ENCODE peak calls at places on chromosomes 13 and 19, in eight cellular contexts. S is mammary epithelial cell; T is lung; A is CD8-positive, alpha-beta T cell; D is CD4-positive, CD25-positive, alpha-beta regulatory T cell; L is osteoblast; F is mucosa of descending colon; U is thoracic aorta. Q is an unnamed sample.
A peak's percentile ranks its signal among the peaks of the same experiment; 100 is the strongest.

GRCh38 chr13:24834902-24835510 is 71.0 kb downstream of the RNF17 start:
- DNase-seq in S (no peak), T (no peak), A (no peak), D (no peak), L (no peak), F (no peak), U (no peak), Q (peak; percentile 13)

GRCh38 chr13:50990540-50991506 is 81.2 kb downstream of the RNASEH2B start:
- DNase-seq in S (no peak), T (no peak), A (no peak), D (no peak), L (no peak), F (no peak), U (no peak), Q (no peak)

GRCh38 chr13:35600137-35600536 is 123.6 kb upstream of the MAB21L1 start:
- DNase-seq in S (no peak), T (no peak), A (no peak), D (no peak), L (no peak), F (no peak), U (no peak), Q (no peak)

GRCh38 chr19:36745870-36746269 is 26.7 kb downstream of the ZNF850 start:
- DNase-seq in S (peak; percentile 19), T (no peak), A (no peak), D (no peak), L (no peak), F (no peak), U (no peak), Q (no peak)

GRCh38 chr13:111559612-111560423 is 239.4 kb downstream of the TEX29 start:
- DNase-seq in S (no peak), T (no peak), A (no peak), D (no peak), L (no peak), F (no peak), U (no peak), Q (no peak)

GRCh38 chr19:11365557-11366117 is 8.8 kb upstream of the SWSAP1 start:
- DNase-seq in S (no peak), T (no peak), A (no peak), D (no peak), L (peak; percentile 35), F (no peak), U (no peak), Q (no peak)

GRCh38 chr13:85031771-85032170 is 767.4 kb downstream of the SLITRK6 start:
- DNase-seq in S (no peak), T (no peak), A (no peak), D (no peak), L (no peak), F (no peak), U (no peak), Q (no peak)

GRCh38 chr13:49302222-49302621 is 54.5 kb downstream of the CDADC1 start:
- DNase-seq in S (no peak), T (no peak), A (no peak), D (no peak), L (no peak), F (no peak), U (no peak), Q (no peak)

GRCh38 chr13:73142091-73142490 is 83.3 kb downstream of the KLF5 start:
- DNase-seq in S (no peak), T (no peak), A (no peak), D (no peak), L (no peak), F (no peak), U (no peak), Q (no peak)

GRCh38 chr13:105773887-105774538 is 761.4 kb downstream of the EFNB2 start:
- DNase-seq in S (no peak), T (no peak), A (no peak), D (no peak), L (peak; percentile 51), F (no peak), U (no peak), Q (no peak)

GRCh38 chr13:97119899-97120745 is 102.0 kb upstream of the MBNL2 start:
- DNase-seq in S (peak; percentile 77), T (no peak), A (no peak), D (no peak), L (no peak), F (no peak), U (no peak), Q (no peak)

GRCh38 chr19:51887522-51888498 is at the start of gene ZNF577:
- DNase-seq in S (peak; percentile 93), T (peak; percentile 77), A (peak; percentile 10), D (peak; percentile 84), L (peak; percentile 86), F (peak; percentile 91), U (peak; percentile 63), Q (no peak)

GRCh38 chr19:49793561-49793840 is 19.6 kb downstream of the FUZ start:
- DNase-seq in S (peak; percentile 35), T (no peak), A (no peak), D (no peak), L (peak; percentile 77), F (no peak), U (no peak), Q (no peak)

GRCh38 chr13:30983431-30983830 is 51.0 kb downstream of the TEX26 start:
- DNase-seq in S (no peak), T (no peak), A (no peak), D (no peak), L (no peak), F (no peak), U (no peak), Q (no peak)

GRCh38 chr19:5369962-5370367 is 29.4 kb upstream of the PTPRS start:
- DNase-seq in S (no peak), T (peak; percentile 43), A (peak; percentile 16), D (peak; percentile 37), L (peak; percentile 92), F (peak; percentile 74), U (no peak), Q (peak; percentile 48)

GRCh38 chr13:23443878-23444277 is 10.4 kb upstream of the SACS start:
- DNase-seq in S (no peak), T (no peak), A (no peak), D (no peak), L (no peak), F (no peak), U (no peak), Q (no peak)

GRCh38 chr13:33799950-33800592 is 17.9 kb upstream of the RFC3 start:
- DNase-seq in S (peak; percentile 11), T (no peak), A (no peak), D (peak; percentile 16), L (peak; percentile 52), F (no peak), U (no peak), Q (peak; percentile 76)

GRCh38 chr19:27997069-27997468 is 1215.9 kb downstream of the UQCRFS1 start:
- DNase-seq in S (no peak), T (no peak), A (no peak), D (no peak), L (no peak), F (no peak), U (no peak), Q (no peak)
- H3K4me1 ChIP-seq in S (no peaks in the 10 kb centered on the region), T (no peaks in the 10 kb centered on the region), A (no peaks in the 10 kb centered on the region), D (no peaks in the 10 kb centered on the region), L (no peaks in the 10 kb centered on the region), F (no peaks in the 10 kb centered on the region), U (no peaks in the 10 kb centered on the region), Q (no peaks in the 10 kb centered on the region)

DNA sequence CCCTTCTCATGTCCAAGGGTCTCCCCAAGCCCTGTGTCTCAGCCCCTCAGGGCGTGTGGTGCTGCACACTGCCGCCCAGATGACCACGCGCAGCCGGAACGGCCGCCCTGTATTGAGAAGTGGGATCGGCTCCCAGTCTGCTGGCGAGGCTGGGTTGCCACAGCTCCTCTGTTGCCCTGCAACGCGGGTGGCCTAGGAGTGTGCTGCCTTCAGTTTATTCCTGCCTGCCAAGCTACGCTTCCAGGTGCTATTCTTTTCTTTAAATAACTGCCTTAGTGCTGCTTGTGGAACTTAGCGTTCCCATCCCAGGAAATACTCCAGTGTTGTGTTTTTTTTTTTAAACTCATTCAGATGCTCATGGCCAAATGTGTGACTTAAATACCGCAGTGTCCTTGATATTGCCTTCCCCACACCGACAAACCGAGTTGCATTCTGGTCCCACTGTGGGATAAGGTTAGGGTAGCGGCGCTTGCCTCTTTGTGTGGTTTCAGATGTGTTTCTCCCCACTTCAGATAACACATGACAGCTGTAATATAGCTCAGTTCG is 16.6 kb downstream of the ACTN4 start:
- DNase-seq in S (no peak), T (no peak), A (no peak), D (no peak), L (peak; percentile 43), F (peak; percentile 52), U (no peak), Q (no peak)
- H3K4me1 ChIP-seq in S (peaks cover 97% of the 10 kb centered on the region), T (peaks cover 52% of the 10 kb centered on the region), A (peaks cover 64% of the 10 kb centered on the region), D (peaks cover 82% of the 10 kb centered on the region), L (peaks cover 83% of the 10 kb centered on the region), F (peaks cover 93% of the 10 kb centered on the region), U (peaks cover 81% of the 10 kb centered on the region), Q (peaks cover 46% of the 10 kb centered on the region)

DNA sequence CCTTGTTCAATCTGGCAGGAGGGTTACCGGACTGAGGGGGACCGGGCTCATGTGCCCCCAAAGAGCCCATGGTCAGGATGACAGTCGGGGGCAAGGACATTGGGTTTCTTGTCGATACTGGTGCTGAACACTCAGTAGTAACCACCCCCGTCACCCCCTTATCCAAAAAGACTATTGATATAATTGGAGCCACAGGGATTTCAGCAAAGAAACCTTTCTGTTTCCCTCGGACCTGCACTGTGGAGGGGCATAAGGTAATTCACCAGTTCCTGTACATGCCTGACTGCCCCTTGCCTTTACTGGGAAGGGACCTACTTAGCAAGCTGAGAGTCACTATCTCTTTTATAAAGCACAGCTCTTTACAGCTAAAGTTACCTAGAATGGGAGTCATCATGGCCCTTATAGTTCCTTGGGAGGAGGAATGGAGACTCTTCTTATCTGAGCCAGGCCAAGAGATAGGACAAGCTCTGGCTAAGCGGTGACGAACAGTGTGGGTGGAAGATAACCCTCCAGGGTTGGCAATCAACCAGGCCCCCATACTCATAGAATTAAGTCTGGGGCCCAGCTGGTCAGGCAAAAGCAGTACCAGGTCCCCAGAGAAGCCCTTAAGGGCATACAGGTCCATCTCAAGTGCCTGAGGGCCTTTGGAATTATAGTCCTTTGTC is 603.7 kb downstream of the UQCRFS1 start:
- DNase-seq in S (no peak), T (no peak), A (no peak), D (no peak), L (peak; percentile 21), F (no peak), U (no peak), Q (no peak)
- H3K4me1 ChIP-seq in S (no peaks in the 10 kb centered on the region), T (no peaks in the 10 kb centered on the region), A (no peaks in the 10 kb centered on the region), D (no peaks in the 10 kb centered on the region), L (no peaks in the 10 kb centered on the region), F (no peaks in the 10 kb centered on the region), U (no peaks in the 10 kb centered on the region), Q (peaks cover 7% of the 10 kb centered on the region)

GRCh38 chr19:18418034-18418724 is 1.0 kb upstream of the SSBP4 start:
- DNase-seq in S (no peak), T (no peak), A (no peak), D (peak; percentile 57), L (peak; percentile 86), F (peak; percentile 62), U (no peak), Q (no peak)

GRCh38 chr19:18415177-18415867 is 3.9 kb upstream of the SSBP4 start:
- DNase-seq in S (no peak), T (no peak), A (no peak), D (no peak), L (peak; percentile 94), F (peak; percentile 60), U (no peak), Q (no peak)

GRCh38 chr19:18418725-18419194 is 438 bp upstream of the SSBP4 start:
- DNase-seq in S (no peak), T (no peak), A (no peak), D (no peak), L (peak; percentile 87), F (peak; percentile 62), U (no peak), Q (no peak)

GRCh38 chr19:18417250-18418033 is 1.8 kb upstream of the SSBP4 start:
- DNase-seq in S (no peak), T (no peak), A (no peak), D (peak; percentile 50), L (peak; percentile 98), F (peak; percentile 79), U (no peak), Q (no peak)

GRCh38 chr19:18416778-18417249 is 2.4 kb upstream of the SSBP4 start:
- DNase-seq in S (no peak), T (peak; percentile 81), A (peak; percentile 53), D (peak; percentile 55), L (peak; percentile 99), F (peak; percentile 85), U (peak; percentile 82), Q (no peak)
- H3K4me1 ChIP-seq in S (peaks cover 27% of the 10 kb centered on the region), T (peaks cover 48% of the 10 kb centered on the region), A (peaks cover 67% of the 10 kb centered on the region), D (peaks cover 69% of the 10 kb centered on the region), L (peaks cover 57% of the 10 kb centered on the region), F (peaks cover 39% of the 10 kb centered on the region), U (peaks cover 26% of the 10 kb centered on the region), Q (peaks cover 62% of the 10 kb centered on the region)